ENCODE peak calls at places on chromosomes 6 and 20, in six cellular contexts. One of them, this sample, is unnamed.

GRCh38 chr6:13248953-13249432 is 79.3 kb downstream of the TBC1D7 start:
- DNase-seq in LNCaP clone FGC: no peak
- DNase-seq in endothelial cell: no peak
- DNase-seq in Calu3: no peak
- DNase-seq in GM20000: no peak
- DNase-seq in choroid plexus epithelial cell: no peak
- DNase-seq in this sample: no peak

GRCh38 chr6:48048460-48049146 is 62.4 kb downstream of the PTCHD4 start:
- DNase-seq in endothelial cell: no peak
- DNase-seq in GM20000: no peak
- DNase-seq in Calu3: no peak
- DNase-seq in LNCaP clone FGC: no peak
- DNase-seq in choroid plexus epithelial cell: no peak
- DNase-seq in this sample: no peak

GRCh38 chr20:49668181-49668877 is 45.3 kb downstream of the B4GALT5 start:
- DNase-seq in LNCaP clone FGC: no peak
- DNase-seq in Calu3: peak
- DNase-seq in choroid plexus epithelial cell: no peak
- DNase-seq in GM20000: peak
- DNase-seq in endothelial cell: no peak
- DNase-seq in this sample: peak

GRCh38 chr20:59055302-59055701 is 12.7 kb upstream of the PRELID3B start:
- DNase-seq in LNCaP clone FGC: no peak
- DNase-seq in endothelial cell: no peak
- DNase-seq in choroid plexus epithelial cell: peak
- DNase-seq in Calu3: peak
- DNase-seq in GM20000: no peak
- DNase-seq in this sample: no peak

GRCh38 chr20:37518606-37519507 is 2.2 kb upstream of the NNAT start:
- DNase-seq in Calu3: no peak
- DNase-seq in GM20000: no peak
- DNase-seq in endothelial cell: peak
- DNase-seq in choroid plexus epithelial cell: peak
- DNase-seq in LNCaP clone FGC: peak
- DNase-seq in this sample: peak

GRCh38 chr6:34235605-34236422 is 859 bp upstream of the HMGA1 start:
- DNase-seq in GM20000: peak
- DNase-seq in Calu3: peak
- DNase-seq in LNCaP clone FGC: no peak
- DNase-seq in choroid plexus epithelial cell: peak
- DNase-seq in endothelial cell: no peak
- DNase-seq in this sample: peak

GRCh38 chr20:4592316-4593148 is 129.2 kb upstream of the PRND start:
- DNase-seq in choroid plexus epithelial cell: peak
- DNase-seq in LNCaP clone FGC: no peak
- DNase-seq in endothelial cell: peak
- DNase-seq in Calu3: peak
- DNase-seq in GM20000: peak
- DNase-seq in this sample: peak

GRCh38 chr6:100101656-100102055 is 107.6 kb upstream of the MCHR2 start:
- DNase-seq in GM20000: no peak
- DNase-seq in LNCaP clone FGC: no peak
- DNase-seq in Calu3: no peak
- DNase-seq in endothelial cell: no peak
- DNase-seq in choroid plexus epithelial cell: no peak
- DNase-seq in this sample: no peak

GRCh38 chr20:37417857-37418501 is 72.0 kb downstream of the SRC start:
- DNase-seq in Calu3: no peak
- DNase-seq in choroid plexus epithelial cell: peak
- DNase-seq in GM20000: no peak
- DNase-seq in LNCaP clone FGC: no peak
- DNase-seq in endothelial cell: no peak
- DNase-seq in this sample: no peak

GRCh38 chr6:158808918-158809678 is 10.1 kb downstream of the EZR start:
- DNase-seq in choroid plexus epithelial cell: no peak
- DNase-seq in Calu3: no peak
- DNase-seq in GM20000: peak
- DNase-seq in LNCaP clone FGC: no peak
- DNase-seq in endothelial cell: no peak
- DNase-seq in this sample: no peak

GRCh38 chr20:33267691-33268090 is 15.3 kb upstream of the BPIFB1 start:
- DNase-seq in LNCaP clone FGC: no peak
- DNase-seq in choroid plexus epithelial cell: no peak
- DNase-seq in GM20000: no peak
- DNase-seq in Calu3: no peak
- DNase-seq in endothelial cell: no peak
- DNase-seq in this sample: no peak

GRCh38 chr6:2651536-2651935 is 99.2 kb downstream of the MYLK4 start:
- DNase-seq in LNCaP clone FGC: no peak
- DNase-seq in Calu3: no peak
- DNase-seq in endothelial cell: no peak
- DNase-seq in choroid plexus epithelial cell: no peak
- DNase-seq in GM20000: no peak
- DNase-seq in this sample: no peak

GRCh38 chr6:113148576-113148975 is 708.6 kb upstream of the MARCKS start:
- DNase-seq in endothelial cell: no peak
- DNase-seq in LNCaP clone FGC: peak
- DNase-seq in GM20000: no peak
- DNase-seq in Calu3: no peak
- DNase-seq in choroid plexus epithelial cell: peak
- DNase-seq in this sample: no peak

GRCh38 chr6:89640804-89641203 is 2.3 kb upstream of the LYRM2 start:
- DNase-seq in Calu3: no peak
- DNase-seq in GM20000: no peak
- DNase-seq in endothelial cell: no peak
- DNase-seq in choroid plexus epithelial cell: peak
- DNase-seq in LNCaP clone FGC: no peak
- DNase-seq in this sample: no peak

GRCh38 chr6:148757944-148758343 is 11.1 kb downstream of the UST start:
- DNase-seq in Calu3: no peak
- DNase-seq in GM20000: no peak
- DNase-seq in endothelial cell: no peak
- DNase-seq in choroid plexus epithelial cell: no peak
- DNase-seq in LNCaP clone FGC: no peak
- DNase-seq in this sample: no peak

GRCh38 chr6:157861814-157862213 is 38.8 kb downstream of the SNX9 start:
- DNase-seq in GM20000: no peak
- DNase-seq in Calu3: no peak
- DNase-seq in endothelial cell: no peak
- DNase-seq in choroid plexus epithelial cell: peak
- DNase-seq in LNCaP clone FGC: no peak
- DNase-seq in this sample: no peak

GRCh38 chr6:148494226-148494625 is 151.6 kb downstream of the SASH1 start:
- DNase-seq in choroid plexus epithelial cell: no peak
- DNase-seq in GM20000: no peak
- DNase-seq in endothelial cell: no peak
- DNase-seq in LNCaP clone FGC: no peak
- DNase-seq in Calu3: no peak
- DNase-seq in this sample: no peak

GRCh38 chr20:10352934-10353866 is 80.8 kb downstream of the MKKS start:
- DNase-seq in endothelial cell: no peak
- DNase-seq in LNCaP clone FGC: no peak
- DNase-seq in Calu3: peak
- DNase-seq in choroid plexus epithelial cell: peak
- DNase-seq in GM20000: no peak
- DNase-seq in this sample: no peak

GRCh38 chr20:49595811-49596545 is 28.0 kb upstream of the PTGIS start:
- DNase-seq in Calu3: no peak
- DNase-seq in choroid plexus epithelial cell: peak
- DNase-seq in LNCaP clone FGC: no peak
- DNase-seq in endothelial cell: no peak
- DNase-seq in GM20000: no peak
- DNase-seq in this sample: no peak

GRCh38 chr20:9660236-9660868 is 146.0 kb downstream of the LAMP5 start:
- DNase-seq in Calu3: peak
- DNase-seq in GM20000: no peak
- DNase-seq in LNCaP clone FGC: no peak
- DNase-seq in endothelial cell: peak
- DNase-seq in choroid plexus epithelial cell: peak
- DNase-seq in this sample: peak

GRCh38 chr6:43644940-43645612 is at the start of gene RSPH9:
- DNase-seq in GM20000: peak
- DNase-seq in endothelial cell: peak
- DNase-seq in Calu3: no peak
- DNase-seq in LNCaP clone FGC: no peak
- DNase-seq in choroid plexus epithelial cell: peak
- DNase-seq in this sample: peak

GRCh38 chr20:2006452-2007381 is 12.9 kb upstream of the PDYN start:
- DNase-seq in GM20000: peak
- DNase-seq in choroid plexus epithelial cell: peak
- DNase-seq in LNCaP clone FGC: no peak
- DNase-seq in endothelial cell: peak
- DNase-seq in Calu3: peak
- DNase-seq in this sample: peak

GRCh38 chr6:134508862-134509498 is 191.1 kb upstream of the SGK1 start:
- DNase-seq in LNCaP clone FGC: no peak
- DNase-seq in choroid plexus epithelial cell: no peak
- DNase-seq in GM20000: no peak
- DNase-seq in Calu3: no peak
- DNase-seq in endothelial cell: no peak
- DNase-seq in this sample: no peak
- TF ChIP-seq CTCF in LNCaP clone FGC: no peak
- TF ChIP-seq CTCF in choroid plexus epithelial cell: no peak
- TF ChIP-seq CTCF in GM20000: no peak
- TF ChIP-seq CTCF in Calu3: no peak
- TF ChIP-seq CTCF in endothelial cell: no peak
- TF ChIP-seq CTCF in this sample: no peak

GRCh38 chr6:128822271-128822670 is 60.7 kb upstream of the LAMA2 start:
- DNase-seq in LNCaP clone FGC: no peak
- DNase-seq in Calu3: no peak
- DNase-seq in GM20000: no peak
- DNase-seq in choroid plexus epithelial cell: peak
- DNase-seq in endothelial cell: no peak
- DNase-seq in this sample: no peak
- TF ChIP-seq CTCF in LNCaP clone FGC: no peak
- TF ChIP-seq CTCF in Calu3: no peak
- TF ChIP-seq CTCF in GM20000: no peak
- TF ChIP-seq CTCF in choroid plexus epithelial cell: no peak
- TF ChIP-seq CTCF in endothelial cell: no peak
- TF ChIP-seq CTCF in this sample: no peak

GRCh38 chr6:163709255-163709654 is 294.7 kb downstream of the QKI start:
- DNase-seq in Calu3: no peak
- DNase-seq in GM20000: no peak
- DNase-seq in endothelial cell: no peak
- DNase-seq in LNCaP clone FGC: no peak
- DNase-seq in choroid plexus epithelial cell: no peak
- DNase-seq in this sample: no peak

GRCh38 chr6:163705923-163706322 is 291.4 kb downstream of the QKI start:
- DNase-seq in endothelial cell: no peak
- DNase-seq in LNCaP clone FGC: no peak
- DNase-seq in choroid plexus epithelial cell: no peak
- DNase-seq in GM20000: peak
- DNase-seq in Calu3: no peak
- DNase-seq in this sample: no peak

GRCh38 chr6:163708459-163708858 is 293.9 kb downstream of the QKI start:
- DNase-seq in GM20000: peak
- DNase-seq in LNCaP clone FGC: no peak
- DNase-seq in Calu3: no peak
- DNase-seq in choroid plexus epithelial cell: no peak
- DNase-seq in endothelial cell: no peak
- DNase-seq in this sample: no peak

GRCh38 chr6:163706688-163707087 is 292.2 kb downstream of the QKI start:
- DNase-seq in Calu3: no peak
- DNase-seq in GM20000: no peak
- DNase-seq in LNCaP clone FGC: no peak
- DNase-seq in choroid plexus epithelial cell: no peak
- DNase-seq in endothelial cell: no peak
- DNase-seq in this sample: no peak

DNA sequence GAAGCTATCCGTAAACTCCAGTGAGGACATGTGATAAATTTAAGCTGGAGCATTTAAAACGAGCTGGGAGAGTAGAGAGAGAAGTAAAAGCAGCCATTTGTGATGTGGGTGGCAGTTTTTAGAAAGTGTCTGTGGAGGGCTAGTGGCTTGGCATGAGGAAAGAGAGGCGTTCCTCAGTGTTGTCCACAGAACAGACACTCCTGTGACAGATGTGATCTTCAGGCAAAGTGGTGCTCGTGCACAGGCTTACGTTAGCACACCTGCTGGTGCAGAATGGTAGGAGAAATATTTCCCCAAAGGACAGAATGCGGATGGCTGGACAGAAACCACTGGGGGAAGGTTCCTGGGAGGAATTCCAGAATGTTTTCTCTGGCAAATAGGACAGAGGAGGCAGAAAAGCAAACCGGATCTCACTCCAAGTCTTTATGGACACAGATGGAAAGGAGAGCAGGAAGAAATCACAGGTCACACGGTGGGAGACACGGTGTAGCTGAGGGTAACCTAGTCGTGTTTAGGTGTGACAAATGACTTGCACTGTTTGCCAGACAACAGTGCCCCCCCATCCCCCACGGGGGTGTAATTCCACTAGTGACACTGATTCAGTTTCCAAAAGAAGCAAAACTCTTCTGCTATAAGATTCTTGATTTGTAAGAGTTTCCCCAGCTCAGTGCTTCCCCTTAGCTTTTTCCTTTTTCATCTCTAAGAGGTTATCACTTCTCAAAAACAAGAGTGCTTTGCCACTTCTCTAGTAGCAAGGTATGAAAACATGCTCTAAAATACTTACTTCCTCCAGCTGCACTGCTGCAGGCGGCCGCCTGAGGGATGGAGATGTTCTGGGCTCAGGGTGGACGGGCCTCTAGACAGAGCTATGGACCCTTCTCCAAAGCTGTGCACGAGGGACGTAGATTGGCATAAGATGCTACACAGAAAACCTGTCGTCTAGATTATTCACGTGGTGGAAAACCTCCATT is 293.2 kb downstream of the QKI start:
- DNase-seq in endothelial cell: no peak
- DNase-seq in LNCaP clone FGC: peak
- DNase-seq in Calu3: no peak
- DNase-seq in GM20000: peak
- DNase-seq in choroid plexus epithelial cell: no peak
- DNase-seq in this sample: no peak
- TF ChIP-seq CTCF in endothelial cell: no peak
- TF ChIP-seq CTCF in LNCaP clone FGC: peak
- TF ChIP-seq CTCF in Calu3: no peak
- TF ChIP-seq CTCF in GM20000: peak
- TF ChIP-seq CTCF in choroid plexus epithelial cell: peak
- TF ChIP-seq CTCF in this sample: no peak

GRCh38 chr6:71287038-71287437 is 1.6 kb upstream of the OGFRL1 start:
- DNase-seq in Calu3: no peak
- DNase-seq in GM20000: no peak
- DNase-seq in endothelial cell: no peak
- DNase-seq in LNCaP clone FGC: no peak
- DNase-seq in choroid plexus epithelial cell: no peak
- DNase-seq in this sample: no peak

GRCh38 chr6:71287926-71288227 is 734 bp upstream of the OGFRL1 start:
- DNase-seq in GM20000: no peak
- DNase-seq in choroid plexus epithelial cell: no peak
- DNase-seq in LNCaP clone FGC: no peak
- DNase-seq in endothelial cell: no peak
- DNase-seq in Calu3: no peak
- DNase-seq in this sample: no peak

GRCh38 chr6:71289802-71290175 is 1.2 kb downstream of the OGFRL1 start:
- DNase-seq in choroid plexus epithelial cell: no peak
- DNase-seq in LNCaP clone FGC: no peak
- DNase-seq in endothelial cell: no peak
- DNase-seq in Calu3: no peak
- DNase-seq in GM20000: no peak
- DNase-seq in this sample: no peak

GRCh38 chr6:71289039-71289801 is 609 bp downstream of the OGFRL1 start:
- DNase-seq in LNCaP clone FGC: no peak
- DNase-seq in Calu3: peak
- DNase-seq in GM20000: no peak
- DNase-seq in choroid plexus epithelial cell: no peak
- DNase-seq in endothelial cell: peak
- DNase-seq in this sample: peak

GRCh38 chr6:71288228-71289038 is at the start of gene OGFRL1:
- DNase-seq in endothelial cell: peak
- DNase-seq in choroid plexus epithelial cell: peak
- DNase-seq in GM20000: peak
- DNase-seq in LNCaP clone FGC: no peak
- DNase-seq in Calu3: peak
- DNase-seq in this sample: peak
- TF ChIP-seq CTCF in endothelial cell: no peak
- TF ChIP-seq CTCF in choroid plexus epithelial cell: no peak
- TF ChIP-seq CTCF in GM20000: peak
- TF ChIP-seq CTCF in LNCaP clone FGC: peak
- TF ChIP-seq CTCF in Calu3: no peak
- TF ChIP-seq CTCF in this sample: no peak

This sample was measured in nephron progenitor cell.